ENCODE peak calls at places on chromosomes 3 and 15, in six cellular contexts. I is SK-N-SH, K is GM12878, N is H1, B is HepG2, X is K562. F is an unnamed sample.

GRCh38 chr3:62532796-62533195 is 159.4 kb upstream of the FEZF2 start:
- DNase-seq in X (no peak), I (no peak), B (no peak), N (no peak), K (no peak), F (no peak)

GRCh38 chr15:79316864-79317263 is 6.0 kb downstream of the TMED3 start:
- DNase-seq in K (no peak), X (no peak), B (no peak), N (no peak), I (no peak), F (no peak)

GRCh38 chr3:35908366-35909232 is 269.3 kb downstream of the ARPP21 start:
- DNase-seq in N (peak; percentile 85), K (peak; percentile 9), I (peak; percentile 23), X (peak; percentile 32), B (peak; percentile 44), F (peak; percentile 52)

GRCh38 chr3:5122741-5123706 is 932 bp downstream of the ARL8B start:
- DNase-seq in K (no peak), B (peak; percentile 54), X (no peak), I (peak; percentile 62), N (peak; percentile 67), F (no peak)

GRCh38 chr3:188316021-188316722 is 162.2 kb downstream of the LPP start:
- DNase-seq in N (no peak), I (no peak), X (no peak), B (peak; percentile 28), K (no peak), F (peak; percentile 48)

GRCh38 chr3:55202320-55202719 is 274.5 kb upstream of the LRTM1 start:
- DNase-seq in B (no peak), X (no peak), N (no peak), I (no peak), K (no peak), F (no peak)

GRCh38 chr15:40010681-40011080 is 28.3 kb downstream of the SRP14 start:
- DNase-seq in K (no peak), B (no peak), I (peak; percentile 37), N (no peak), X (no peak), F (no peak)

GRCh38 chr3:172824229-172824628 is 73.7 kb downstream of the ECT2 start:
- DNase-seq in I (no peak), K (no peak), N (no peak), B (no peak), X (no peak), F (no peak)

GRCh38 chr15:82139823-82140268 is 94.0 kb upstream of the MEX3B start:
- DNase-seq in I (peak; percentile 28), X (peak; percentile 29), B (peak; percentile 36), K (no peak), N (no peak), F (peak; percentile 9)

GRCh38 chr3:73813291-73813977 is 188.7 kb upstream of the PDZRN3 start:
- DNase-seq in N (no peak), K (no peak), B (no peak), I (peak; percentile 31), X (no peak), F (no peak)

GRCh38 chr3:138351151-138351550 is 2.8 kb downstream of the MRAS start:
- DNase-seq in B (no peak), X (no peak), K (no peak), I (no peak), N (no peak), F (no peak)

GRCh38 chr3:194910414-194910979 is 224.8 kb downstream of the FAM43A start:
- DNase-seq in N (no peak), X (no peak), I (no peak), B (no peak), K (no peak), F (no peak)

GRCh38 chr3:119673875-119674274 is 3.3 kb downstream of the COX17 start:
- DNase-seq in B (no peak), N (no peak), I (no peak), K (no peak), X (no peak), F (no peak)

GRCh38 chr3:15899438-15899837 is 101.7 kb upstream of the ANKRD28 start:
- DNase-seq in B (no peak), N (no peak), X (peak; percentile 28), I (no peak), K (no peak), F (no peak)

GRCh38 chr15:80942746-80943565 is 46.7 kb downstream of the MESD start:
- DNase-seq in N (no peak), I (no peak), K (no peak), B (no peak), X (no peak), F (no peak)

GRCh38 chr15:95843241-95843851 is 487.2 kb upstream of the NR2F2 start:
- DNase-seq in X (no peak), K (no peak), N (no peak), B (no peak), I (no peak), F (no peak)

GRCh38 chr3:13002398-13003124 is 70.7 kb downstream of the IQSEC1 start:
- DNase-seq in X (no peak), I (no peak), B (no peak), N (no peak), K (peak; percentile 89), F (no peak)

GRCh38 chr15:52518487-52518886 is 10.2 kb downstream of the MYO5A start:
- DNase-seq in K (no peak), B (no peak), X (no peak), N (no peak), I (no peak), F (no peak)

GRCh38 chr3:55601366-55602080 is 114.4 kb upstream of the WNT5A start:
- DNase-seq in I (no peak), K (no peak), N (no peak), B (no peak), X (no peak), F (no peak)

GRCh38 chr3:133506215-133506901 is 67.1 kb upstream of the CDV3 start:
- DNase-seq in X (no peak), B (no peak), I (no peak), K (peak; percentile 93), N (no peak), F (no peak)

GRCh38 chr15:58865420-58865880 is 68.0 kb downstream of the SLTM start:
- DNase-seq in N (no peak), X (no peak), B (peak; percentile 64), K (no peak), I (no peak), F (no peak)

GRCh38 chr3:66763294-66763693 is 234.8 kb upstream of the KBTBD8 start:
- DNase-seq in B (no peak), I (no peak), K (no peak), N (no peak), X (no peak), F (no peak)

GRCh38 chr3:197030379-197031314 is 1.0 kb upstream of the MELTF start:
- DNase-seq in I (no peak), B (no peak), X (peak; percentile 40), N (peak; percentile 66), K (no peak), F (no peak)

GRCh38 chr3:41041899-41042298 is 157.4 kb upstream of the CTNNB1 start:
- DNase-seq in N (no peak), K (no peak), X (no peak), I (no peak), B (no peak), F (no peak)

GRCh38 chr3:99965077-99965476 is 147.4 kb downstream of the CMSS1 start:
- DNase-seq in X (no peak), N (no peak), K (no peak), B (no peak), I (no peak), F (no peak)

GRCh38 chr3:53083949-53084309 is 38.1 kb upstream of the SFMBT1 start:
- DNase-seq in I (no peak), N (no peak), B (no peak), X (peak; percentile 30), K (no peak), F (no peak)

DNA sequence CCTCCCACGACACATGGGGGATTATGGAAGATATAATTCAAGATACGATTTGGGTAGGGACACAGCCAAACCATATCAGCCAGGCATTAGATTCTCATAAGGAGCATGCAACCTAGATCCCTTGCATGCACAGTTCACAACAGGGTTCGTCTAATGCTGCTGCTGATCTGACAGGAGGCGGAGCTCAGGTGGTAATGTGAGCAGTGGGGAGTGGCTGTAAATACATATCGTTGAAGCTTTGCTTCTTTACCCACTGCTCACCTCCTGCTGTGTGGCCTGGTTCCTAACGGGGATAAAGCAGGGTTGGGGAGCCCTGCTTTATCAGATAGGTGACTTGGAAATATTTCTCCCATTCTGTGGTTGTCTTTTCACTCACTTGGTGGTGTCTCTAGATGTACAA is 14.8 kb downstream of the DOCK3 start:
- DNase-seq in N (no peak), X (no peak), I (no peak), K (no peak), B (no peak), F (no peak)
- TF ChIP-seq GABPA in N (no peak), X (no peak), I (no peak), K (no peak), B (no peak), F (no peak)

DNA sequence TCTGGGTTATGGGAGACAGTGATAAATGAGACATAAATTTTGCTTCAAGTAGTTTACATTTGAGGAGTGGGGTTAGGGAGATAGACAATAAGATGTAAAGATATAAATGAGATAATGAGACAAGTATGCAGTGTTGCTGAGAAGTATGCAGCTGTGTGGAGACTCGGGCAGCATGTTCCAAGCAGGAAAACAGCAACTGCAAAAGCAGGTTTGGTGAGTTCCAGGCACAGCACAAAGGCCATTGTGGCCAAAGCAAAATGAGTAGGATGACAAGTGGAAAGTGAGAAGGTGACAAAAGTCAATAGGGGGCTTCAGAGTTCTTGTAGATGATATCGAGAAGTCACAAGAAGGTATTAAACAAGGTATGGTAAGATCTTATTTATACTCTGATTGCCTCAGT is 259.1 kb upstream of the PEX5L start:
- DNase-seq in I (no peak), B (no peak), X (no peak), N (no peak), K (no peak), F (no peak)
- TF ChIP-seq GABPA in I (no peak), B (no peak), X (no peak), N (no peak), K (no peak), F (no peak)

GRCh38 chr15:42548258-42549051 is at the start of the genes HAUS2 and LRRC57:
- DNase-seq in N (peak; percentile 98), K (peak; percentile 55), B (peak; percentile 77), I (peak; percentile 96), X (peak; percentile 94), F (peak; percentile 81)

GRCh38 chr15:42547926-42548257 is 701 bp downstream of the LRRC57 start:
- DNase-seq in N (no peak), K (no peak), B (peak; percentile 3), I (no peak), X (peak; percentile 9), F (no peak)

GRCh38 chr15:42549782-42550392 is 1.2 kb downstream of the HAUS2 start:
- DNase-seq in I (no peak), N (no peak), X (no peak), K (no peak), B (no peak), F (no peak)

GRCh38 chr15:42544858-42545629 is 3.5 kb downstream of the LRRC57 start:
- DNase-seq in N (no peak), K (no peak), X (no peak), B (no peak), I (no peak), F (no peak)

GRCh38 chr15:42549052-42549491 is 434 bp downstream of the HAUS2 start:
- DNase-seq in K (no peak), I (peak; percentile 73), B (peak; percentile 12), N (no peak), X (no peak), F (peak; percentile 40)
- TF ChIP-seq GABPA in K (no peak), I (no peak), B (no peak), N (no peak), X (no peak), F (no peak)

GRCh38 chr15:41869770-41870688 is 23.8 kb downstream of the SPTBN5 start:
- DNase-seq in K (no peak), N (no peak), B (no peak), X (no peak), I (no peak), F (no peak)
- TF ChIP-seq GABPA in K (no peak), N (no peak), B (no peak), X (no peak), I (no peak), F (no peak)

F was measured in HL-60.